ENCODE peak calls at places on chromosomes 5 and 9, in six cellular contexts. M is HAP-1, Z is fibroblast of lung, B is HL-60, H is IMR-90, E is astrocyte. T is an unnamed sample.

GRCh38 chr5:16866220-16866619 is 69.9 kb downstream of the MYO10 start:
- DNase-seq in M (no peak), Z (no peak), B (no peak), H (no peak), E (no peak), T (no peak)

GRCh38 chr9:26779072-26779471 is 113.5 kb downstream of the CAAP1 start:
- DNase-seq in M (no peak), Z (peak; percentile 60), B (no peak), H (peak; percentile 5), E (no peak), T (peak; percentile 7)

GRCh38 chr5:77223653-77224052 is 13.2 kb downstream of the PDE8B start:
- DNase-seq in M (no peak), Z (no peak), B (no peak), H (no peak), E (no peak), T (no peak)

GRCh38 chr5:14326035-14326909 is 183.1 kb downstream of the TRIO start:
- DNase-seq in M (no peak), Z (no peak), B (no peak), H (no peak), E (no peak), T (no peak)

GRCh38 chr9:72898784-72899733 is 53.8 kb downstream of the ALDH1A1 start:
- DNase-seq in M (no peak), Z (no peak), B (no peak), H (no peak), E (no peak), T (no peak)

GRCh38 chr9:134551657-134552348 is 89.8 kb upstream of the COL5A1 start:
- DNase-seq in M (no peak), Z (peak; percentile 83), B (peak; percentile 20), H (peak; percentile 82), E (peak; percentile 96), T (peak; percentile 75)

GRCh38 chr9:71690058-71690691 is 78.1 kb downstream of the CEMIP2 start:
- DNase-seq in M (no peak), Z (no peak), B (no peak), H (peak; percentile 53), E (no peak), T (peak; percentile 23)

GRCh38 chr5:132877938-132878337 is 4.5 kb downstream of the LEAP2 start:
- DNase-seq in M (no peak), Z (peak; percentile 39), B (no peak), H (peak; percentile 82), E (peak; percentile 65), T (peak; percentile 54)

GRCh38 chr5:37132646-37133045 is 116.5 kb downstream of the CPLANE1 start:
- DNase-seq in M (no peak), Z (no peak), B (no peak), H (peak; percentile 70), E (peak; percentile 35), T (peak; percentile 27)

GRCh38 chr5:168288349-168289245 is 2.8 kb upstream of the WWC1 start:
- DNase-seq in M (no peak), Z (no peak), B (no peak), H (no peak), E (no peak), T (no peak)

GRCh38 chr5:89556215-89557009 is 673.4 kb upstream of the MEF2C start:
- DNase-seq in M (no peak), Z (peak; percentile 68), B (no peak), H (peak; percentile 83), E (peak; percentile 88), T (peak; percentile 74)

GRCh38 chr5:81779935-81780266 is 29.0 kb upstream of the SSBP2 start:
- DNase-seq in M (no peak), Z (no peak), B (no peak), H (no peak), E (no peak), T (no peak)

GRCh38 chr9:131595771-131596743 is 50.7 kb downstream of the PRRT1B start:
- DNase-seq in M (no peak), Z (no peak), B (no peak), H (no peak), E (no peak), T (peak; percentile 26)

GRCh38 chr5:65213921-65214525 is 267.7 kb downstream of the ADAMTS6 start:
- DNase-seq in M (peak; percentile 32), Z (peak; percentile 46), B (no peak), H (peak; percentile 39), E (no peak), T (peak; percentile 56)

GRCh38 chr9:69214939-69215338 is 40.9 kb downstream of the TJP2 start:
- DNase-seq in M (no peak), Z (no peak), B (no peak), H (no peak), E (no peak), T (no peak)

GRCh38 chr5:179435181-179435580 is 89.9 kb upstream of the ADAMTS2 start:
- DNase-seq in M (no peak), Z (no peak), B (no peak), H (no peak), E (no peak), T (no peak)

GRCh38 chr9:106621299-106621920 is 241.6 kb upstream of the ZNF462 start:
- DNase-seq in M (no peak), Z (peak; percentile 31), B (no peak), H (no peak), E (no peak), T (no peak)

GRCh38 chr9:125119643-125120286 is 23.6 kb downstream of the SCAI start:
- DNase-seq in M (no peak), Z (peak; percentile 15), B (no peak), H (peak; percentile 55), E (no peak), T (no peak)

GRCh38 chr5:103110403-103110802 is 9.5 kb downstream of the GIN1 start:
- DNase-seq in M (no peak), Z (no peak), B (no peak), H (no peak), E (no peak), T (no peak)

GRCh38 chr5:103112910-103113309 is 7.0 kb downstream of the GIN1 start:
- DNase-seq in M (no peak), Z (no peak), B (no peak), H (no peak), E (no peak), T (no peak)

GRCh38 chr5:103111458-103111857 is 8.5 kb downstream of the GIN1 start:
- DNase-seq in M (no peak), Z (no peak), B (no peak), H (no peak), E (no peak), T (no peak)

GRCh38 chr5:103117471-103117991 is 2.4 kb downstream of the GIN1 start:
- DNase-seq in M (no peak), Z (peak; percentile 6), B (no peak), H (no peak), E (no peak), T (no peak)

GRCh38 chr5:103114440-103114839 is 5.5 kb downstream of the GIN1 start:
- DNase-seq in M (no peak), Z (no peak), B (no peak), H (no peak), E (peak; percentile 46), T (no peak)
- H3K4me3 ChIP-seq in M (no peak overlapping the region), Z (no peak overlapping the region), B (no peak overlapping the region), H (no peak overlapping the region), E (no peak overlapping the region), T (no peak overlapping the region)

DNA sequence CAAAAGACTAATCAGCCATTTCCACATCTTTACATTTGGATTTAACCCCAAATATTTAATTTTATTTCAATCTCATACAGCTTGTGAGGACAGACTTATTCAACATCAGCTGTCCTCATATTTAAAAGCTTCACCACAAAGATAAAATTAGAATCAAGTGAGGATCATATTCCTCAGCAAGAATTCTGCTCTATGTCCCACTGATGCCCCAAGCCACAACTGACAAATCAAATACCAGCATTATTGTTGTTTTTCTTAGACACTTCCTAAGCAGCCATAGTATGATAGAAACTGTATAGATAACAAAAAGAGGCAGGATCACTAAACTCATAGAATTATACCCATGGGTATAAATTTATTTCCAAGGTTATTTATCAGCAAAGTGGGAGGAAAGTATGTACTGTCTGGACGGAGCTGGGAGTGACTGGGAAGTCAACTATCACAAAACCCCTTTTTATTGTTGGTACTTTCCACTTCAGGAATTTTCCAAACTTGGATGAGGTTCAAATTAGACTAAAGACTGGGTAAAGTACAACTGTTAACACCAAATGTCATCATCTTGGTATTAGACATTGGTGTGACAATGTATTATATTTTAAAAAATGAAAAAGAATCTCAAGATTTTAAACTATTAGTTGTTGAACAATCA is 29.8 kb upstream of the MYOT start:
- DNase-seq in M (no peak), Z (no peak), B (no peak), H (no peak), E (peak; percentile 31), T (peak; percentile 24)
- H3K4me3 ChIP-seq in M (no peak overlapping the region), Z (no peak overlapping the region), B (no peak overlapping the region), H (no peak overlapping the region), E (no peak overlapping the region), T (no peak overlapping the region)

GRCh38 chr5:107398703-107399102 is 272.0 kb downstream of the EFNA5 start:
- DNase-seq in M (no peak), Z (no peak), B (no peak), H (no peak), E (no peak), T (no peak)

GRCh38 chr5:107402881-107403280 is 267.9 kb downstream of the EFNA5 start:
- DNase-seq in M (peak; percentile 41), Z (no peak), B (no peak), H (no peak), E (no peak), T (no peak)

GRCh38 chr5:107400328-107400727 is 270.4 kb downstream of the EFNA5 start:
- DNase-seq in M (no peak), Z (no peak), B (no peak), H (no peak), E (no peak), T (no peak)

GRCh38 chr5:107403561-107403960 is 267.2 kb downstream of the EFNA5 start:
- DNase-seq in M (peak; percentile 99), Z (no peak), B (no peak), H (no peak), E (no peak), T (no peak)

GRCh38 chr5:107401470-107402085 is 269.2 kb downstream of the EFNA5 start:
- DNase-seq in M (peak; percentile 98), Z (no peak), B (no peak), H (no peak), E (no peak), T (no peak)
- H3K4me3 ChIP-seq in M (no peak overlapping the region), Z (no peak overlapping the region), B (no peak overlapping the region), H (no peak overlapping the region), E (no peak overlapping the region), T (no peak overlapping the region)

GRCh38 chr5:646396-647201 is 34.5 kb downstream of the CEP72 start:
- DNase-seq in M (no peak), Z (peak; percentile 12), B (no peak), H (no peak), E (no peak), T (no peak)

GRCh38 chr5:644971-645370 is 32.8 kb downstream of the CEP72 start:
- DNase-seq in M (no peak), Z (no peak), B (no peak), H (no peak), E (no peak), T (no peak)

GRCh38 chr5:645421-645820 is 33.3 kb downstream of the CEP72 start:
- DNase-seq in M (no peak), Z (no peak), B (no peak), H (no peak), E (no peak), T (no peak)

GRCh38 chr5:647727-648126 is 35.6 kb downstream of the CEP72 start:
- DNase-seq in M (no peak), Z (no peak), B (no peak), H (no peak), E (no peak), T (no peak)

DNA sequence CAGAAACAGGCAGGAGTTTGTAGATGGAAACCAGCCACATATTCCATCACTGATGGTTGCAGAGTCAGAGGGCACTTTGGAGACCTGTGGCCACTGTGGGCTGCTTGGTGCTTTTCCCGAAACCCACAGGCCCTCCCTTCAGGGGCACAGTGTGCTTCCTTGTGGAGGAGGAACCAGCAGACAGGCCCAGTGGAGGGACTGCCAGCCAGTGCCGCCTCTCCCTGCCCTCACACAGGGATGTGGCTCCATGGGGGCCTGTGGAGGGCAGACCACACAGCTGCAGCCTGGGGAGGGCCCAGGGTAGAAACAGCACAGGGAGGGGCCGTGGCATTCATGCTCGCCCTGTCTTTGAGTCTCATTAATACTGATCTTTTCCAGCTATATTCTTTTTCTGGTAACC is 35.2 kb downstream of the CEP72 start:
- DNase-seq in M (no peak), Z (no peak), B (no peak), H (no peak), E (no peak), T (no peak)
- H3K4me3 ChIP-seq in M (no peak overlapping the region), Z (no peak overlapping the region), B (no peak overlapping the region), H (no peak overlapping the region), E (no peak overlapping the region), T (no peak overlapping the region)